ENCODE peak calls at places on chromosomes 2 and 18, in ten cellular contexts. J, D, X, P, R, Z, Y, B, V and S are unnamed samples.
A peak's percentile ranks its signal among the peaks of the same experiment; 100 is the strongest.

GRCh38 chr2:48569433-48569832 is 39.5 kb downstream of the STON1 start:
- DNase-seq in B (no peak), R (no peak), J (no peak), D (no peak), Y (no peak), Z (no peak), P (peak; percentile 55), X (no peak), V (no peak), S (no peak)

GRCh38 chr2:121530563-121531334 is at the start of gene RNU4ATAC:
- DNase-seq in V (peak; percentile 90), R (peak; percentile 80), J (peak; percentile 80), Y (peak; percentile 83), P (peak; percentile 99), B (peak; percentile 83), Z (peak; percentile 99), D (peak; percentile 91), X (peak; percentile 84), S (peak; percentile 74)

GRCh38 chr2:120847700-120848321 is 112.1 kb downstream of the GLI2 start:
- DNase-seq in D (no peak), R (no peak), Z (no peak), B (no peak), J (no peak), X (peak; percentile 33), Y (no peak), P (peak; percentile 21), V (peak; percentile 56), S (no peak)

GRCh38 chr2:219058541-219059374 is 2.0 kb downstream of the IHH start:
- DNase-seq in R (peak; percentile 43), X (peak; percentile 31), V (peak; percentile 59), P (peak; percentile 5), Y (no peak), D (peak; percentile 86), B (no peak), Z (no peak), J (peak; percentile 30), S (no peak)

GRCh38 chr2:46643951-46644350 is 164.6 kb downstream of the TMEM247 start:
- DNase-seq in D (no peak), P (peak; percentile 79), X (no peak), R (peak; percentile 38), B (no peak), Z (no peak), V (no peak), J (no peak), Y (no peak), S (no peak)

GRCh38 chr18:9824474-9824832 is 61.3 kb upstream of the TXNDC2 start:
- DNase-seq in Z (no peak), B (no peak), P (peak; percentile 91), J (no peak), D (no peak), Y (no peak), X (no peak), R (no peak), V (no peak), S (no peak)

GRCh38 chr2:53460347-53460746 is 307.3 kb upstream of the CHAC2 start:
- DNase-seq in Z (no peak), V (no peak), D (peak; percentile 51), R (no peak), B (no peak), J (no peak), X (no peak), Y (no peak), P (peak; percentile 17), S (no peak)

GRCh38 chr2:63903003-63903402 is 61.3 kb downstream of the UGP2 start:
- DNase-seq in P (peak; percentile 26), Z (no peak), X (no peak), V (no peak), D (no peak), R (no peak), Y (no peak), J (no peak), B (no peak), S (no peak)

DNA sequence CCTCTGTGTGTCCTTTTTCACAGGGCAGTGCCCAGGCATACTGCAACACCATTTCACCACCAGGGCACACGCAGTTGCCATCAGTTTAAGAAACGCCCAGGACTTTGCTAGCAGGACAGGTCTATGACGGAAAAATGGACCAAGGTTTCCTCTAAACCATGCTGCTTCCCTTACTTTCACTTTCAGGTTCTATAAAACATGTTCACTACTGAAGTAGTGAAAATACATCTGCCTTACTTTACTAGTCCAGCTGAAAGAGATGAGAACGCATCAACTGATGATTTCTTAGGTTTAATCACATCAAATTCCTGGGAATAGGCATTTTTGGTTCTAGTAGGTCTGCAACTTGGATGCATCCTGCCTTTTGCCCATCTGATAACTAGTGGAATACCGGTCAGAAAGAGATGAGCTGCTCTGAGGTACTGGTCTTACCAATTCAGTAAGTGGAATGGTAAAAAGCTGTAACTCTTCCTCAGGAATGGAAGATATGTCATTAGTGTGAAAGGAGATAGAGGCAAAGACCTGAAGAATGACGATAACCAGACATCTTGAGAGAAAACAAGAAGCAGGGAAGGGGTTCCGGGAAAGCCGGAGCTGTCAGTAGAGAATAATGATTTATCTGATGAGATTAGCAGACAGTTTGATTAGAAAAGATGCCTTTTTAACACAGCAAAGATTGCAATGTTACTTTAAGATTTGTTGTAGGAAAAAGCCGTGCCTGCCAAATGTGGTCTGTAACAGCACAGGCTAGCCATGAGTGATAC is 110.3 kb downstream of the TCF4 start:
- DNase-seq in V (no peak), X (no peak), R (no peak), J (no peak), Z (no peak), B (no peak), P (peak; percentile 74), D (peak; percentile 25), Y (no peak), S (peak; percentile 23)
- TF ChIP-seq CTCF in V (no peak), X (no peak), R (no peak), J (no peak), Z (peak; percentile 12), B (no peak), P (peak; percentile 29), D (no peak), Y (peak; percentile 27), S (no peak)

GRCh38 chr2:138329167-138329566 is 172.4 kb upstream of the SPOPL start:
- DNase-seq in X (no peak), P (no peak), V (no peak), Y (no peak), B (no peak), D (no peak), Z (no peak), J (no peak), R (no peak), S (no peak)
- TF ChIP-seq CTCF in X (no peak), P (no peak), V (no peak), Y (no peak), B (no peak), D (no peak), Z (no peak), J (no peak), R (no peak), S (no peak)

GRCh38 chr18:49884465-49884864 is 71.1 kb upstream of the ACAA2 start:
- DNase-seq in D (no peak), R (no peak), Z (no peak), V (no peak), J (no peak), Y (no peak), X (no peak), P (no peak), B (no peak), S (no peak)

GRCh38 chr18:49892148-49892924 is 79.0 kb upstream of the ACAA2 start:
- DNase-seq in V (no peak), Z (no peak), B (no peak), R (peak; percentile 5), P (peak; percentile 70), D (no peak), X (no peak), J (no peak), Y (no peak), S (no peak)

GRCh38 chr18:49890041-49890440 is 76.7 kb upstream of the ACAA2 start:
- DNase-seq in R (no peak), V (no peak), B (no peak), Y (no peak), J (no peak), D (no peak), Z (no peak), X (no peak), P (no peak), S (no peak)

GRCh38 chr18:49884959-49885358 is 71.6 kb upstream of the ACAA2 start:
- DNase-seq in R (no peak), P (peak; percentile 10), X (no peak), D (no peak), B (no peak), V (no peak), Z (no peak), Y (no peak), J (no peak), S (no peak)

GRCh38 chr18:49886891-49887764 is 73.8 kb upstream of the ACAA2 start:
- DNase-seq in R (no peak), B (no peak), V (no peak), Z (no peak), D (no peak), J (peak; percentile 27), X (no peak), P (no peak), Y (no peak), S (no peak)
- TF ChIP-seq CTCF in R (peak; percentile 16), B (no peak), V (no peak), Z (no peak), D (no peak), J (no peak), X (no peak), P (no peak), Y (peak; percentile 17), S (no peak)

GRCh38 chr2:217934321-217935131 is 68.3 kb downstream of the TNS1 start:
- DNase-seq in X (no peak), P (peak; percentile 99), Z (peak; percentile 80), Y (no peak), D (peak; percentile 71), V (no peak), R (no peak), J (no peak), B (no peak), S (no peak)

GRCh38 chr2:217933326-217933993 is 69.3 kb downstream of the TNS1 start:
- DNase-seq in V (no peak), D (peak; percentile 42), R (no peak), Y (no peak), Z (no peak), X (no peak), J (no peak), B (no peak), P (no peak), S (no peak)

GRCh38 chr2:217930783-217931563 is 71.8 kb downstream of the TNS1 start:
- DNase-seq in D (no peak), R (no peak), Y (no peak), X (no peak), V (no peak), Z (no peak), J (no peak), B (no peak), P (peak; percentile 59), S (no peak)

GRCh38 chr2:217931846-217932560 is 70.8 kb downstream of the TNS1 start:
- DNase-seq in V (no peak), Y (no peak), P (no peak), B (no peak), D (no peak), X (no peak), J (no peak), R (no peak), Z (no peak), S (no peak)

DNA sequence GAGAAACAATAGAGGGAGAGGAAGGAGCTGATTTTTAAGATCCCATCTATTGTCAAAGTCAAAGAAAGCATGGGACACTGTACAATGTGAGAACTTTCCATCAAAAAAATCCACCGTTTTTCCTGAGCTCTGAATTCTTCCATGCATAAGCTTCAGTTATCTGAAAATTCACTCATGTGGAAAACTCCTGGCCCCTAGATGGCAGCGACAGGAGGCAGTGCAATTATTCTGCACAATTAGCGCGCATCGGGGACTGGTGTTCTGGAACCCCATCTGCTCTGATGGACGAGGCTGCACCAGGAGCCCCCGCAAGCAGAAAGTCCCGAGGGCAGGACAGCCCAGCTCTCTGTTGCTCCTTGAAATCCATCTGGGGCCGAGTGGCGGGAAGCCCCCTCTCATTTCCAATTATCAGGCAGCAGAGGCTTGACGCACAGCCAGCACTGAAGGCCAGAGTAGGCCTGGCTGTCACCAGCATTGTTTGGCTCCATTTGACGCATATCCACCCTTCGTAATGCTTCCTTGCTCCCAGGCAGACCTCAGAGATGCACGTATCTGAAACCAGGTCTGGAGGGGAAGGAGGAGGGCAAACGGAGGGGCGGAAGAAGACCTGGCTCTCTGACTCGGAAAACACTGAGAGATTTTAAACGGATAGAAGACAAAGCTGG is 70.0 kb downstream of the TNS1 start:
- DNase-seq in D (no peak), B (no peak), P (peak; percentile 71), Y (no peak), V (no peak), X (peak; percentile 66), Z (no peak), R (no peak), J (no peak), S (no peak)
- TF ChIP-seq CTCF in D (no peak), B (no peak), P (peak; percentile 23), Y (peak; percentile 38), V (no peak), X (no peak), Z (no peak), R (no peak), J (no peak), S (no peak)